ENCODE peak calls at places on chromosomes 12 and 14, in six cellular contexts. P, J, U, L, I and X are unnamed samples.

GRCh38 chr14:104688755-104689619 is at the start of gene INF2:
- DNase-seq in P (peak), J (peak), U (no peak), L (peak), I (peak), X (no peak)

GRCh38 chr12:118103601-118104382 is at the start of gene VSIG10:
- DNase-seq in P (peak), J (peak), U (peak), L (peak), I (peak), X (no peak)

GRCh38 chr14:101964297-101965144 is at the start of gene DYNC1H1:
- DNase-seq in P (peak), J (peak), U (peak), L (peak), I (peak), X (no peak)

GRCh38 chr12:69866698-69867097 is 41.7 kb downstream of the MYRFL start:
- DNase-seq in P (no peak), J (no peak), U (no peak), L (no peak), I (no peak), X (no peak)

GRCh38 chr12:40760821-40761220 is 68.6 kb downstream of the CNTN1 start:
- DNase-seq in P (no peak), J (no peak), U (no peak), L (no peak), I (no peak), X (no peak)

GRCh38 chr14:86723254-86723624 is 1193.3 kb downstream of the FLRT2 start:
- DNase-seq in P (no peak), J (peak), U (no peak), L (no peak), I (no peak), X (no peak)

GRCh38 chr14:100065161-100065871 is at the start of gene EVL:
- DNase-seq in P (no peak), J (no peak), U (no peak), L (no peak), I (no peak), X (peak)

GRCh38 chr14:100640481-100641273 is 53.5 kb upstream of the BEGAIN start:
- DNase-seq in P (no peak), J (peak), U (no peak), L (no peak), I (no peak), X (no peak)

GRCh38 chr12:81078469-81079196 is 754 bp downstream of the ACSS3 start:
- DNase-seq in P (peak), J (peak), U (no peak), L (no peak), I (no peak), X (no peak)

GRCh38 chr12:51721281-51721940 is 127.1 kb downstream of the FIGNL2 start:
- DNase-seq in P (peak), J (peak), U (peak), L (no peak), I (peak), X (no peak)

GRCh38 chr14:67962215-67962644 is 142.7 kb downstream of the RAD51B start:
- DNase-seq in P (no peak), J (no peak), U (no peak), L (no peak), I (no peak), X (no peak)

GRCh38 chr14:94592457-94592856 is 11.2 kb downstream of the SERPINA5 start:
- DNase-seq in P (no peak), J (no peak), U (no peak), L (no peak), I (no peak), X (no peak)
- H3K27ac ChIP-seq in P (no peak), J (no peak), U (no peak), L (peak), I (no peak), X (no peak)

GRCh38 chr12:130947028-130947427 is 6.7 kb upstream of the ADGRD1 start:
- DNase-seq in P (no peak), J (no peak), U (no peak), L (no peak), I (no peak), X (no peak)
- H3K27ac ChIP-seq in P (no peak), J (no peak), U (no peak), L (no peak), I (no peak), X (no peak)

DNA sequence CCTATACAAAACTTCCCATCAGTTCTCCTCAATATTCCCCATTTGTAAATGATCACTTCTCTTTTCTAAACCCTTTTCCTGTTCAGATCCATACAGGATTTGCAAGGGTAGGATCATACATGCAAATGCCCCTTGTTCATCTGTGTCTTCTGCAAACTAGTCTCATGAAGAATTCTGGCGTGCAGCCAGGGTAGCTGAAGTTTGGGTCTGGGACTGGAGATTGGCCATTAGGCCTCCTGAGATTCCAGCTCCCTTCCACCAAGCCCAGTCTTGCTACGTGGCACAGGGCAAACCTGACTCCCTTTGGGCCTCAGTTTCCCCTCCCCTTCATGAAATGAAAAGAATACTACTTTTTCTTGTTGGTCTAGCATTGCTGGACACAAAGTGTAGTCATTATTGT is 11.3 kb downstream of the C3AR1 start:
- DNase-seq in P (no peak), J (no peak), U (no peak), L (no peak), I (no peak), X (no peak)
- H3K27ac ChIP-seq in P (no peak), J (no peak), U (no peak), L (no peak), I (no peak), X (no peak)

GRCh38 chr12:68673788-68674187 is 13.0 kb upstream of the NUP107 start:
- DNase-seq in P (no peak), J (no peak), U (no peak), L (no peak), I (no peak), X (no peak)
- H3K27ac ChIP-seq in P (no peak), J (no peak), U (no peak), L (no peak), I (no peak), X (no peak)

DNA sequence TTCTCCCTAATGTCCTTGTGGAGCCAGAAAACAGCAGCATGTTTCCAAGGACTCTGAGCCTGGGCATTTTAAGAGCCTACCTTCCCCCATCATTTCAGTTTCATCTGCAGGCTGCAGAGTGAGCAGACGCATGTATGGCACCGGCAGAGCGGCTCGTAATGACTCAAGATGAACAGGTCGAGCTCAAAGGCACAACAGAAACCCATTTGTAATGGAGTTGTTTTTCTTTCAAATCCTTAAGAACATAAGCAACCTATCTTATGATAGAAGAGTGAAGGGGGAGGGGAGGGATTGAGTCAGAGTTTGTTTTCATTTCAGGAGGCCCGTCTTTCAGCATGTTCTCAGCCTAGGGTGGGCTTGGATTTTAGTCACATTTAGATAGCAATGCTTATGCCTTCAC is 54.9 kb upstream of the CISTR start:
- DNase-seq in P (no peak), J (peak), U (no peak), L (no peak), I (no peak), X (no peak)
- H3K27ac ChIP-seq in P (no peak), J (peak), U (no peak), L (no peak), I (no peak), X (no peak)

DNA sequence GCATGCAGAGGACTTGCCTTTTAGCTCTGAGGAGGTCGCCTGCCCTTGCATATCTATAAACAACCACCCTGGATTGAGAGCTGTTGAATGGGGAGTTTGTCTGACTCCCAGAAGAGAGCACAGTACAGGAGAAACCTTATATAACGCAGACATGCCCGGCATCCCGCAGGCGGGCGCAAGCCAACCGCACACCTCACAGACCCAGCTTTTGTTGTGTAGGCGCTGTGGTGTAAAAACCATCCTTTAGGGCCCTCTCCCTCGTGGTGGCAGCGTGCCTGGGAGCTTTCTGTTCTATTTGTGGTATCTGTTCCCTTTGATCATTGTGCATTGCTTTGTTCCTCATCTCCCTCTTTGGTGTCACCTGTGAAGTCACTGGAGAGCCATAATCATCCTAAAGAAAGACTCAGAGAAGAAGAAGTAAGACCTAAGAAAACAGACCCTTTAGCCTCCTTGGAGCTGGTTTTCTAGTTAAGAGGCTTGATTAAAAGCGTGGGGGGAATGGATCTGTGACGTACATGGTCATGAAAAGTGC is 77.7 kb downstream of the ETV6 start:
- DNase-seq in P (no peak), J (no peak), U (no peak), L (no peak), I (no peak), X (no peak)
- H3K27ac ChIP-seq in P (no peak), J (no peak), U (peak), L (no peak), I (peak), X (no peak)

GRCh38 chr12:4121506-4122020 is 152.0 kb upstream of the CCND2 start:
- DNase-seq in P (no peak), J (no peak), U (peak), L (no peak), I (no peak), X (no peak)
- H3K27ac ChIP-seq in P (no peak), J (no peak), U (no peak), L (no peak), I (no peak), X (no peak)

DNA sequence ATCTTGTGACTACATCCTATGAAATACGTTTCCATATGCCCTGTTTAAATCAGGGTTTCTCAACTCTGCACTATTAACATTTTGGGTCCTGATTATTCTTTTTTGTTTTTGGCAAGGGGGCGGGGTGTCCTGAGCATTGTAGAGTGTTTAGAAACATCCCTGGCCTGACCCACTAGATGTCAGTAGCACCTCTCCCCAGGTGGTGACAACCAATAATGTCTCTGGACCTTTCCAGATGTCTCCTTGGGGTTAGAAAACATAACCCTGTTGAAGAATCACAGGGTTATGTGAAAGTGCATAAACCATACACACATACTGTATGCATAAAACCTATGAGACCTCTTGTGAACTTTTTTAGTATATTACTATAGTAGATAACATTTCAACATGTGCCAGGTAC is 1.4 kb downstream of the ACAD10 start:
- DNase-seq in P (no peak), J (no peak), U (no peak), L (peak), I (no peak), X (no peak)
- H3K27ac ChIP-seq in P (peak), J (no peak), U (no peak), L (no peak), I (no peak), X (no peak)

GRCh38 chr12:103901518-103902173 is 28.6 kb upstream of the HSP90B1 start:
- DNase-seq in P (no peak), J (no peak), U (no peak), L (no peak), I (no peak), X (no peak)
- H3K27ac ChIP-seq in P (no peak), J (no peak), U (no peak), L (no peak), I (no peak), X (no peak)